ENCODE peak calls at places on chromosomes 2 and 18, in nine cellular contexts. O, N, L, Z, X, P, S, Y and M are unnamed samples.

GRCh38 chr2:2777876-2778275 is 446.8 kb upstream of the MYT1L start:
- DNase-seq in O (no peak), N (no peak), L (no peak), Z (no peak), X (no peak), P (no peak), S (no peak), Y (no peak), M (no peak)

GRCh38 chr2:239027431-239028252 is 179.8 kb downstream of the TWIST2 start:
- DNase-seq in O (no peak), N (peak; percentile 60), L (peak; percentile 64), Z (no peak), X (no peak), P (no peak), S (no peak), Y (no peak), M (no peak)

GRCh38 chr2:119008108-119008507 is 66.1 kb downstream of the MARCO start:
- DNase-seq in O (no peak), N (no peak), L (no peak), Z (no peak), X (no peak), P (no peak), S (peak; percentile 18), Y (no peak), M (no peak)

GRCh38 chr18:63348508-63349136 is 18.4 kb downstream of the KDSR start:
- DNase-seq in O (no peak), N (no peak), L (no peak), Z (peak; percentile 13), X (no peak), P (no peak), S (no peak), Y (no peak), M (no peak)

GRCh38 chr2:69914235-69915049 is 467 bp upstream of the MXD1 start:
- DNase-seq in O (peak; percentile 100), N (peak; percentile 100), L (peak; percentile 100), Z (peak; percentile 97), X (peak; percentile 100), P (peak; percentile 100), S (peak; percentile 98), Y (peak; percentile 100), M (peak; percentile 100)

GRCh38 chr2:25664531-25665307 is 8.7 kb downstream of the DTNB start:
- DNase-seq in O (peak; percentile 67), N (peak; percentile 66), L (no peak), Z (no peak), X (peak; percentile 23), P (peak; percentile 55), S (no peak), Y (peak; percentile 14), M (peak; percentile 70)

GRCh38 chr2:185188656-185189055 is 549.9 kb upstream of the FSIP2 start:
- DNase-seq in O (no peak), N (no peak), L (no peak), Z (no peak), X (no peak), P (no peak), S (no peak), Y (no peak), M (no peak)

GRCh38 chr18:79136742-79137141 is 67.5 kb downstream of the ATP9B start:
- DNase-seq in O (no peak), N (no peak), L (no peak), Z (no peak), X (no peak), P (no peak), S (no peak), Y (no peak), M (no peak)

GRCh38 chr2:70888389-70888924 is 47.2 kb upstream of the ATP6V1B1 start:
- DNase-seq in O (no peak), N (no peak), L (no peak), Z (no peak), X (no peak), P (no peak), S (no peak), Y (no peak), M (no peak)

GRCh38 chr2:32719933-32720716 is 92.3 kb downstream of the TTC27 start:
- DNase-seq in O (no peak), N (no peak), L (no peak), Z (no peak), X (no peak), P (no peak), S (no peak), Y (no peak), M (no peak)

GRCh38 chr2:238159676-238160205 is 971 bp downstream of the ERFE start:
- DNase-seq in O (no peak), N (no peak), L (peak; percentile 73), Z (no peak), X (peak; percentile 17), P (no peak), S (no peak), Y (no peak), M (no peak)

GRCh38 chr2:147572622-147573021 is 272.2 kb upstream of the ACVR2A start:
- DNase-seq in O (no peak), N (no peak), L (no peak), Z (no peak), X (no peak), P (no peak), S (no peak), Y (no peak), M (no peak)

GRCh38 chr2:45614871-45615270 is 3.8 kb upstream of the SRBD1 start:
- DNase-seq in O (no peak), N (no peak), L (no peak), Z (no peak), X (no peak), P (no peak), S (no peak), Y (no peak), M (no peak)

GRCh38 chr2:79083846-79084376 is 3.9 kb downstream of the REG1B start:
- DNase-seq in O (no peak), N (no peak), L (no peak), Z (no peak), X (no peak), P (no peak), S (no peak), Y (no peak), M (no peak)

GRCh38 chr18:65279668-65280305 is 471.0 kb upstream of the CDH7 start:
- DNase-seq in O (no peak), N (no peak), L (no peak), Z (no peak), X (no peak), P (no peak), S (no peak), Y (no peak), M (no peak)

GRCh38 chr2:99836670-99837069 is 305.7 kb downstream of the AFF3 start:
- DNase-seq in O (no peak), N (no peak), L (no peak), Z (no peak), X (no peak), P (no peak), S (no peak), Y (no peak), M (no peak)

GRCh38 chr2:69616755-69617154 is 26.8 kb downstream of the AAK1 start:
- DNase-seq in O (no peak), N (no peak), L (no peak), Z (peak; percentile 21), X (no peak), P (no peak), S (no peak), Y (peak; percentile 42), M (no peak)

GRCh38 chr2:101150306-101151140 is 659 bp downstream of the TBC1D8 start:
- DNase-seq in O (no peak), N (peak; percentile 73), L (peak; percentile 86), Z (peak; percentile 37), X (peak; percentile 39), P (peak; percentile 35), S (no peak), Y (no peak), M (peak; percentile 73)

GRCh38 chr2:233849607-233850271 is 4.6 kb downstream of the HJURP start:
- DNase-seq in O (no peak), N (no peak), L (no peak), Z (no peak), X (no peak), P (no peak), S (no peak), Y (no peak), M (no peak)

GRCh38 chr2:233853353-233853752 is 982 bp downstream of the HJURP start:
- DNase-seq in O (no peak), N (no peak), L (no peak), Z (no peak), X (no peak), P (no peak), S (no peak), Y (no peak), M (no peak)

GRCh38 chr2:233852056-233852455 is 2.3 kb downstream of the HJURP start:
- DNase-seq in O (no peak), N (no peak), L (no peak), Z (no peak), X (no peak), P (no peak), S (no peak), Y (no peak), M (no peak)

GRCh38 chr2:233850745-233851144 is 3.6 kb downstream of the HJURP start:
- DNase-seq in O (no peak), N (no peak), L (no peak), Z (no peak), X (no peak), P (no peak), S (no peak), Y (no peak), M (no peak)

GRCh38 chr2:233851169-233851568 is 3.2 kb downstream of the HJURP start:
- DNase-seq in O (no peak), N (no peak), L (no peak), Z (no peak), X (no peak), P (no peak), S (no peak), Y (no peak), M (no peak)
- H3K36me3 ChIP-seq in O (peaks cover 38% of the 10 kb centered on the region), N (no peaks in the 10 kb centered on the region), L (peaks cover 48% of the 10 kb centered on the region), Z (peaks cover 19% of the 10 kb centered on the region), X (no peaks in the 10 kb centered on the region), P (no peaks in the 10 kb centered on the region), S (peaks cover 45% of the 10 kb centered on the region), Y (no peaks in the 10 kb centered on the region), M (no peaks in the 10 kb centered on the region)

GRCh38 chr2:218226903-218227302 is 9.9 kb downstream of the ARPC2 start:
- DNase-seq in O (no peak), N (no peak), L (no peak), Z (no peak), X (no peak), P (no peak), S (no peak), Y (no peak), M (no peak)
- H3K36me3 ChIP-seq in O (peaks cover 41% of the 10 kb centered on the region), N (peaks cover 75% of the 10 kb centered on the region), L (peaks cover 97% of the 10 kb centered on the region), Z (peaks cover 15% of the 10 kb centered on the region), X (peaks cover 23% of the 10 kb centered on the region), P (no peaks in the 10 kb centered on the region), S (peaks cover 8% of the 10 kb centered on the region), Y (peaks cover 34% of the 10 kb centered on the region), M (no peaks in the 10 kb centered on the region)

DNA sequence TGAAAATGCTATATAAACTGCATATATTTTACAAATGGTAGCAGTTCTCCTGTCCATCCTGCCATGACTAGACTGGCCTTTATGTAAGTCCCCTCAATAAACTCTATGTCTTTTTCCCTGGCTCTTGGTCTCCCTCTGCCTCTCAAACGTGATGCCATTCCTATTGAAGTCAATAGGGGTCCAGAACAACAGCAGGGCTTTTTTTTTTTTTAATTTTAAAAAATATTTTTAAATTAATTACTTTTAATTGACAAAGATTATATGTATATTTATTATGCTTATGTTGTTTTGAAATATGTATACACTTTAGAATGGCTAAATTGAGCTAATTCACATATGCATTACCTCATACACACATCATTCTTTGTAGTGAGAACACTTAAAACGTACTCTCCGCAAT is 123.2 kb downstream of the LRRTM4 start:
- DNase-seq in O (no peak), N (no peak), L (no peak), Z (no peak), X (no peak), P (no peak), S (no peak), Y (no peak), M (no peak)
- H3K36me3 ChIP-seq in O (no peaks in the 10 kb centered on the region), N (no peaks in the 10 kb centered on the region), L (no peaks in the 10 kb centered on the region), Z (no peaks in the 10 kb centered on the region), X (no peaks in the 10 kb centered on the region), P (no peaks in the 10 kb centered on the region), S (no peaks in the 10 kb centered on the region), Y (no peaks in the 10 kb centered on the region), M (no peaks in the 10 kb centered on the region)

GRCh38 chr2:105391058-105391627 is 7.7 kb downstream of the FHL2 start:
- DNase-seq in O (peak; percentile 74), N (no peak), L (no peak), Z (no peak), X (no peak), P (no peak), S (no peak), Y (no peak), M (no peak)
- H3K36me3 ChIP-seq in O (peaks cover 16% of the 10 kb centered on the region), N (peaks cover 3% of the 10 kb centered on the region), L (peaks cover 1% of the 10 kb centered on the region), Z (no peaks in the 10 kb centered on the region), X (no peaks in the 10 kb centered on the region), P (no peaks in the 10 kb centered on the region), S (peaks cover 1% of the 10 kb centered on the region), Y (no peaks in the 10 kb centered on the region), M (no peaks in the 10 kb centered on the region)